ENCODE peak calls at places on chromosome 22, in nine cellular contexts. M, G, K, T, P, O, D, U and X are unnamed samples.

GRCh38 chr22:50678218-50678650 is 5.6 kb downstream of the SHANK3 start:
- DNase-seq in M (no peak), G (no peak), K (no peak), T (no peak), P (peak), O (no peak), D (no peak), U (no peak), X (no peak)

GRCh38 chr22:35643991-35644390 is 4.3 kb upstream of the APOL6 start:
- DNase-seq in M (no peak), G (no peak), K (no peak), T (no peak), P (no peak), O (no peak), D (no peak), U (no peak), X (no peak)

GRCh38 chr22:49202226-49202625 is 625.4 kb downstream of the BRD1 start:
- DNase-seq in M (no peak), G (no peak), K (no peak), T (no peak), P (peak), O (no peak), D (peak), U (no peak), X (no peak)

GRCh38 chr22:36469094-36469710 is 12.2 kb downstream of the TXN2 start:
- DNase-seq in M (no peak), G (no peak), K (no peak), T (no peak), P (no peak), O (no peak), D (no peak), U (no peak), X (no peak)

GRCh38 chr22:24591286-24591830 is 1.5 kb downstream of the LRRC75B start:
- DNase-seq in M (no peak), G (no peak), K (no peak), T (no peak), P (no peak), O (no peak), D (no peak), U (no peak), X (no peak)

GRCh38 chr22:38799265-38800002 is 5.5 kb upstream of the DNAL4 start:
- DNase-seq in M (no peak), G (peak), K (no peak), T (peak), P (no peak), O (no peak), D (no peak), U (no peak), X (no peak)

GRCh38 chr22:21443735-21444421 is 23.3 kb upstream of the TMEM191C start:
- DNase-seq in M (no peak), G (no peak), K (no peak), T (no peak), P (peak), O (no peak), D (peak), U (no peak), X (no peak)

GRCh38 chr22:35615156-35615555 is 2.0 kb downstream of the MB start:
- DNase-seq in M (no peak), G (peak), K (no peak), T (no peak), P (no peak), O (no peak), D (no peak), U (no peak), X (no peak)

GRCh38 chr22:22241554-22241898 is 3.1 kb upstream of the VPREB1 start:
- DNase-seq in M (no peak), G (no peak), K (no peak), T (no peak), P (no peak), O (no peak), D (no peak), U (no peak), X (no peak)

GRCh38 chr22:50545522-50546325 is at the start of gene KLHDC7B:
- DNase-seq in M (no peak), G (no peak), K (no peak), T (no peak), P (no peak), O (no peak), D (peak), U (no peak), X (peak)

GRCh38 chr22:19478466-19479357 is at the start of gene UFD1:
- DNase-seq in M (peak), G (peak), K (peak), T (no peak), P (peak), O (peak), D (peak), U (peak), X (peak)

GRCh38 chr22:40199852-40200251 is 22.1 kb downstream of the TNRC6B start:
- DNase-seq in M (no peak), G (no peak), K (no peak), T (no peak), P (no peak), O (no peak), D (no peak), U (no peak), X (no peak)

GRCh38 chr22:17917490-17917983 is 106.8 kb downstream of the MICAL3 start:
- DNase-seq in M (no peak), G (no peak), K (no peak), T (no peak), P (no peak), O (no peak), D (no peak), U (no peak), X (no peak)